ENCODE peak calls at places on chromosomes 4 and X, in five cellular contexts. U is GM23248, A is H9, Y is colonic mucosa, L is HCT116. M is an unnamed sample. For H3K4me1 and H3K9me3, the result is how much of the 10 kb centered on the place peaks cover.

GRCh38 chr4:140090215-140090731 is 63.7 kb downstream of the MAML3 start:
- DNase-seq in U (peak), A (no peak), Y (no peak), L (no peak), M (peak)

GRCh38 chr4:54118850-54119589 is 19.1 kb downstream of the GSX2 start:
- DNase-seq in U (no peak), A (no peak), Y (no peak), L (no peak), M (no peak)

GRCh38 chr4:2961411-2962098 is 1.7 kb downstream of the NOP14 start:
- DNase-seq in U (peak), A (peak), Y (peak), L (no peak), M (no peak)

GRCh38 chr4:88391703-88392102 is 13.1 kb downstream of the HERC6 start:
- DNase-seq in U (no peak), A (no peak), Y (no peak), L (no peak), M (no peak)

GRCh38 chrX:104435249-104435648 is 130.8 kb upstream of the IL1RAPL2 start:
- DNase-seq in U (no peak), A (no peak), Y (no peak), L (no peak), M (no peak)

GRCh38 chr4:26074672-26075071 is 160.7 kb downstream of the SMIM20 start:
- DNase-seq in U (no peak), A (no peak), Y (no peak), L (no peak), M (no peak)

GRCh38 chr4:69708211-69708610 is 52.2 kb downstream of the SULT1B1 start:
- DNase-seq in U (peak), A (no peak), Y (no peak), L (no peak), M (peak)

GRCh38 chrX:11789809-11790208 is 31.8 kb downstream of the MSL3 start:
- DNase-seq in U (no peak), A (no peak), Y (no peak), L (no peak), M (no peak)

GRCh38 chrX:35046646-35047231 is 104.1 kb downstream of the FAM47B start:
- DNase-seq in U (no peak), A (no peak), Y (no peak), L (no peak), M (no peak)

GRCh38 chrX:16786791-16787735 is 797 bp downstream of the TXLNG start:
- DNase-seq in U (peak), A (no peak), Y (no peak), L (no peak), M (peak)

GRCh38 chr4:158042591-158043030 is 130.2 kb downstream of the GASK1B start:
- DNase-seq in U (peak), A (no peak), Y (no peak), L (no peak), M (peak)

GRCh38 chr4:4419896-4420295 is 33.0 kb downstream of the NSG1 start:
- DNase-seq in U (no peak), A (no peak), Y (no peak), L (no peak), M (no peak)

GRCh38 chrX:2974946-2975345 is 31.4 kb upstream of the ARSH start:
- DNase-seq in U (peak), A (no peak), Y (no peak), L (no peak), M (no peak)

GRCh38 chr4:107993969-107994368 is 4.3 kb downstream of the HADH start:
- DNase-seq in U (no peak), A (no peak), Y (no peak), L (no peak), M (no peak)

GRCh38 chr4:172758586-172759340 is 409.8 kb upstream of the GALNT7 start:
- DNase-seq in U (peak), A (no peak), Y (no peak), L (no peak), M (peak)

GRCh38 chrX:104342065-104342464 is 87.3 kb upstream of the ESX1 start:
- DNase-seq in U (no peak), A (no peak), Y (no peak), L (no peak), M (no peak)

GRCh38 chr4:102317459-102317858 is 27.8 kb downstream of the SLC39A8 start:
- DNase-seq in U (no peak), A (no peak), Y (no peak), L (no peak), M (no peak)

GRCh38 chr4:139633661-139634060 is 32.0 kb upstream of the MGST2 start:
- DNase-seq in U (peak), A (peak), Y (no peak), L (no peak), M (peak)

GRCh38 chrX:52574416-52575275 is 57.8 kb upstream of the XAGE1B start:
- DNase-seq in U (peak), A (no peak), Y (peak), L (peak), M (peak)

GRCh38 chr4:81826336-81826735 is 354.6 kb upstream of the RASGEF1B start:
- DNase-seq in U (no peak), A (no peak), Y (no peak), L (no peak), M (no peak)

GRCh38 chrX:104318330-104319009 is 63.7 kb upstream of the ESX1 start:
- DNase-seq in U (peak), A (no peak), Y (peak), L (peak), M (peak)

GRCh38 chr4:150518559-150518958 is 63.4 kb upstream of the MAB21L2 start:
- DNase-seq in U (peak), A (no peak), Y (no peak), L (peak), M (peak)

GRCh38 chr4:67204441-67204840 is 340.9 kb downstream of the CENPC start:
- DNase-seq in U (no peak), A (no peak), Y (no peak), L (no peak), M (no peak)

GRCh38 chr4:2848449-2848848 is 4.8 kb downstream of the ADD1 start:
- DNase-seq in U (no peak), A (no peak), Y (no peak), L (no peak), M (peak)

GRCh38 chr4:1309261-1310010 is 19.7 kb downstream of the MAEA start:
- DNase-seq in U (peak), A (peak), Y (peak), L (no peak), M (no peak)

GRCh38 chr4:112664611-112665010 is 27.7 kb downstream of the LARP7 start:
- DNase-seq in U (peak), A (no peak), Y (no peak), L (no peak), M (peak)

GRCh38 chr4:143420227-143420626 is 83.6 kb downstream of the GAB1 start:
- DNase-seq in U (no peak), A (no peak), Y (no peak), L (no peak), M (no peak)

GRCh38 chrX:68732906-68733493 is 85.5 kb downstream of the STARD8 start:
- DNase-seq in U (peak), A (peak), Y (peak), L (peak), M (peak)

GRCh38 chr4:40423735-40424134 is 88.6 kb downstream of the CHRNA9 start:
- DNase-seq in U (peak), A (no peak), Y (no peak), L (no peak), M (no peak)

GRCh38 chr4:182257503-182257902 is 14.3 kb downstream of the TENM3 start:
- DNase-seq in U (no peak), A (no peak), Y (no peak), L (no peak), M (no peak)

GRCh38 chr4:78776729-78777555 is 792 bp downstream of the BMP2K start:
- DNase-seq in U (peak), A (peak), Y (peak), L (peak), M (peak)

GRCh38 chr4:122889726-122890125 is 32.7 kb downstream of the NUDT6 start:
- DNase-seq in U (no peak), A (no peak), Y (no peak), L (no peak), M (peak)

GRCh38 chrX:153554519-153555167 is 37.2 kb downstream of the ATP2B3 start:
- DNase-seq in U (peak), A (peak), Y (peak), L (peak), M (peak)

GRCh38 chrX:63686878-63687714 is 97.9 kb downstream of the ARHGEF9 start:
- DNase-seq in U (peak), A (peak), Y (no peak), L (peak), M (peak)

GRCh38 chrX:15170927-15171326 is 99.0 kb downstream of the ASB9 start:
- DNase-seq in U (no peak), A (no peak), Y (no peak), L (no peak), M (no peak)

GRCh38 chr4:13535708-13536361 is 8.5 kb downstream of the NKX3-2 start:
- DNase-seq in U (no peak), A (no peak), Y (no peak), L (no peak), M (no peak)

GRCh38 chrX:119272882-119273806 is 37.1 kb downstream of the PGRMC1 start:
- DNase-seq in U (peak), A (peak), Y (peak), L (no peak), M (no peak)

DNA sequence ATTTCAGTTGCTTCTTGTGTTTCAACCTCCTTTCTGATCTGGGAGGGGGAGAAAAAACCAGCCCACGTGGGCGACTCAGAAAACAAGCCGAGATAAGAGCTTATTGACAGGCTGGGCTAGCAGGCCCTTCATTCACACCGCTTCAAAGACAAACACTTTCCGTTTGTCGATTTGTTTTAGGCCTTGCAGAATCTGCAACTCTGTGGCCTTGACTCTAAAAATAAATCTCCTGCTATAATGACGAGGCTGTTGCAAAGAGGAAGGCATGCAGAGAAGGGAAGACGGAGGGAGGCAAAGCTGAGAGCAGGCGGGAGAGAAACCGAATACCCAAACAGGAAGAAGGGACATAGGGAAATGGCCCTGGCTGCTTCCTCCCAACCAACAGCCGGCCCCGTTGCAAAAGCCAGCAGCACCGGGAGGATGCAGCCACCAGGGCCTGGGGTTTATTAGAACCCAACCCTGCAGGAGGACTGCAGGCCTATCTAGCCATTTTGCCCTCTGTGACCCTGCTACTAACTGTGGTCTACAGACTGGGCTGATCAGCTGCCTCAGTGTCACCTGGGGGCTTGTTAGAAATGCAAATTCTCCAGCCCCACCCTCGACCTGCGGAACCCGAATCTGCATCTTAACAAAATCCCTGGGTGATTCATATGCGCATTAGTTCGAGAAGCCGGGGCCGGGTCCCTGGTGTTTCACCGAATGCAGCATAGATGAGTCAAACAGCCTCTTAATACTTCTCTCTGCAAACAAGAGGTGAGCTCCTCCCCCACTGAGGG is 325.5 kb downstream of the BCOR start:
- DNase-seq in U (no peak), A (peak), Y (no peak), L (no peak), M (peak)
- H3K4me1 ChIP-seq in U (under half), A (under half), Y (under half), L (under half), M (under half)

DNA sequence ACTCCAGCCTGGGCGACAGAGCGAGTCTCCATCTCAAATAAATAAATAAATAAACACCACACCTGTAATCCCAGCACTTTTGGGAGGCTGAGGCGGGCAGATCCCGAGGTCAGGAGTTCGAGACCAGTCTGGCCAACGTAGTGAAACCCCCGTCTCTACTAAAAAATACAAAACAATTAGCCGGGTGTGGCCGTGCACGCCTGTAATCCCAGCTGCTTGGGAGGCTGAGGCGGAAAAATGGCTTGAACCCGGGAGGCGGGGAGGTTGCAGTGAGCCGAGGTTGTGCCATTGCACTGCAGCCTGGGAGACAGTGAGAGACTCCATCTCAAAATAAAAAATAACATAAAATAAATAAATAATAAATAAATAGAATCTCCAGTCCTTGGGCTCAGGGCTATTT is 185.8 kb downstream of the SHOX start:
- DNase-seq in U (no peak), A (no peak), Y (no peak), L (no peak), M (no peak)
- H3K9me3 ChIP-seq in U (under half), A (under half), Y (under half), L (under half), M (under half)

GRCh38 chr4:134624365-134624764 is 422.8 kb upstream of the PABPC4L start:
- DNase-seq in U (no peak), A (no peak), Y (no peak), L (no peak), M (no peak)
- H3K9ac ChIP-seq in U (no peak), A (no peak), Y (no peak), L (no peak), M (no peak)

GRCh38 chr4:8143392-8144140 is 15.0 kb downstream of the ABLIM2 start:
- DNase-seq in U (no peak), A (no peak), Y (no peak), L (no peak), M (no peak)
- H3K4me1 ChIP-seq in U (under half), A (under half), Y (under half), L (under half), M (under half)

GRCh38 chrX:21738950-21739287 is 19.0 kb downstream of the SMPX start:
- DNase-seq in U (no peak), A (no peak), Y (no peak), L (no peak), M (no peak)
- H3K9me3 ChIP-seq in U (under half), A (under half), Y (under half), L (under half), M (under half)

DNA sequence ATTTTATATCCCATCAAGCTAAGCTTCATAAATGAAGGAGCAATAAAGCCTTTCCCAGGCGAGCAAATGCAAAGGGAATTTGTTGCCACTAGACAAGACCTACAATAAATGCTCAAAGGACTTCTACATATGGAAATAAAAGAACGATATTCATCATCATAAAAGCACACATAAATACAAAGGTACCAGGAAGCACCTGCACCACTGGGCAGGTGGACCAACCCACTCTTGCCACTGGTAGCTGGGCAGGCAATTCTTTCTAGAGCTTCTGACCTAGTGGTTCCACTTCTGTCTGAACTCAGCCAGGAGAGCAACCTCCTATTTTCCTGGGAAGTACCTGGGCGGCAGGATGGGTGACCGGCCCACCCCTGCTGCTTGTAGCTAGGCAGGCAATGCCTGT is 237.2 kb upstream of the ITM2A start:
- DNase-seq in U (no peak), A (no peak), Y (peak), L (no peak), M (no peak)
- H3K9ac ChIP-seq in U (no peak), A (no peak), Y (no peak), L (no peak), M (no peak)

GRCh38 chrX:124344246-124344645 is 2.1 kb upstream of the SH2D1A start:
- DNase-seq in U (no peak), A (no peak), Y (no peak), L (no peak), M (no peak)

GRCh38 chrX:124341361-124342132 is 4.8 kb upstream of the SH2D1A start:
- DNase-seq in U (no peak), A (no peak), Y (no peak), L (no peak), M (no peak)

GRCh38 chrX:124342174-124342867 is 4.0 kb upstream of the SH2D1A start:
- DNase-seq in U (no peak), A (no peak), Y (no peak), L (no peak), M (no peak)

GRCh38 chrX:124346064-124346876 is at the start of gene SH2D1A:
- DNase-seq in U (peak), A (no peak), Y (no peak), L (no peak), M (no peak)

DNA sequence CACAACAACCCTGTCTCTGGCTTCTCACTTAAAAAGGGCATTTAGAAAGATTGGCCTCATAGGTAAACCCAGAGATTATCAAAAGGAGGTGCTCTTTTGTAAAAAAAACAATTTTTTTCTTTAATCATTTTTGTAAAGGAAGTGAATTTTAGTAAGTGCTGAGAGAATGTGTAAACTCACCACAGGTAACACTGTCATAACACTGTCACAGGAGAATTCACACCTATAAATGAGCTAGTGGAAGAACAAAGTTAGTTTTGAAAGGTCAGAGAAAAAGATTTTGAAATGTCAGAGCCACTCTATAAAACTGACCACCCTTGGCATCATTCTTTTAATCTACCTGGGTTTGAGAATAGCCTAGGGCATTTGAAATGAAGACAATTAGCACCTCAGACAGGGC is 3.3 kb upstream of the SH2D1A start:
- DNase-seq in U (no peak), A (no peak), Y (no peak), L (no peak), M (no peak)
- H3K4me1 ChIP-seq in U (under half), A (under half), Y (under half), L (under half), M (under half)

GRCh38 chrX:39298821-39299220 is 497.6 kb downstream of the MID1IP1 start:
- DNase-seq in U (no peak), A (no peak), Y (no peak), L (no peak), M (no peak)

GRCh38 chrX:39304746-39305145 is 503.5 kb downstream of the MID1IP1 start:
- DNase-seq in U (no peak), A (no peak), Y (no peak), L (no peak), M (no peak)

GRCh38 chrX:39301041-39301440 is 499.8 kb downstream of the MID1IP1 start:
- DNase-seq in U (no peak), A (no peak), Y (no peak), L (no peak), M (no peak)

GRCh38 chrX:39299615-39300014 is 498.4 kb downstream of the MID1IP1 start:
- DNase-seq in U (no peak), A (no peak), Y (no peak), L (no peak), M (no peak)

GRCh38 chrX:39302838-39303237 is 501.6 kb downstream of the MID1IP1 start:
- DNase-seq in U (no peak), A (no peak), Y (no peak), L (no peak), M (no peak)
- H3K9me3 ChIP-seq in U (under half), A (under half), Y (under half), L (under half), M (under half)

DNA sequence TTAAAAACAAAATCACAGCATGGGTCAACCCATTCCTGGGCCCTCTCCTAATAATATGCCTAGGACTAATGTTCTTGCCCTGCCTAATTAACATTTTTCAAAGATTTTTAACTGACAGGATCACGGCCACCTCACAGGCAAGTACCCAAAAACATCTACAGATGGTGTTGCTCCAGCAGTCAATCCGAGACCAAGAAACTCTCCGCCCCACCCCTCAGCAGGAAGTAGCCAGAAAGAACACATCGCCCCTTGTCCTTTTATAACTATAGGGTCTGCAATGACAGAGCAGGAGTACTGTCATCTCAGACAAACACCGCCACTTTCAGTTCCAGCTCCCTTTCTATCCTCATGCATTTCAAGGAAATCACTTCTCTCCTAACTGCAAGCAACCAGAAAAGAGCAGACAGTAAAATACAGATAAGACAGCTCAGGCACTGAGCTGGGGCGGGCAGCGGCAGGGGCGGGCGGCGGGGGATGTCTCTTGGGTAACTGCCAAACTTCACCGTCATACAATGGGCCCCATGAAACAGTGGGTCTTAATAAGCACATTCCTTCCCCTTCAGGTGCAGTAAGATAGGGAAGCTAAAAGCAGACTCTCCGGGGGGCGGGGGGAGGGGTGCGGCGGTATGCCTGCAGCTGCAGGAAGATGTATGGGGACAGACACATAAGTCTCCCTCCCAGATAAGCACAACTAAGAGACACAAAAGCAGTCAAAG is 67.4 kb downstream of the ZNF182 start:
- DNase-seq in U (no peak), A (no peak), Y (no peak), L (no peak), M (no peak)
- H3K9ac ChIP-seq in U (no peak), A (no peak), Y (no peak), L (no peak), M (no peak)